ENCODE peak calls at places on chromosomes 1 and 21, in four cellular contexts. One of them, this sample, is unnamed.

GRCh38 chr1:118960567-118961136 is 27.5 kb downstream of the TBX15 start:
- DNase-seq in stimulated activated CD4-positive, alpha-beta T cell treated with anti-CD3 and anti-CD28 coated beads, TNF-alpha, amount 100 ng/mL, for 1 hour: no peak
- DNase-seq in hepatocyte: peak
- DNase-seq in pancreas: no peak
- DNase-seq in this sample: no peak

GRCh38 chr1:106768501-106768900 is 288.0 kb upstream of the PRMT6 start:
- DNase-seq in stimulated activated CD4-positive, alpha-beta T cell treated with anti-CD3 and anti-CD28 coated beads, TNF-alpha, amount 100 ng/mL, for 1 hour: no peak
- DNase-seq in hepatocyte: no peak
- DNase-seq in pancreas: no peak
- DNase-seq in this sample: no peak

GRCh38 chr1:203089001-203089650 is 3.3 kb upstream of the MYOG start:
- DNase-seq in stimulated activated CD4-positive, alpha-beta T cell treated with anti-CD3 and anti-CD28 coated beads, TNF-alpha, amount 100 ng/mL, for 1 hour: no peak
- DNase-seq in hepatocyte: no peak
- DNase-seq in pancreas: no peak
- DNase-seq in this sample: no peak

GRCh38 chr1:80533775-80534314 is 1266.9 kb upstream of the ADGRL2 start:
- DNase-seq in stimulated activated CD4-positive, alpha-beta T cell treated with anti-CD3 and anti-CD28 coated beads, TNF-alpha, amount 100 ng/mL, for 1 hour: no peak
- DNase-seq in hepatocyte: no peak
- DNase-seq in pancreas: no peak
- DNase-seq in this sample: no peak

GRCh38 chr21:41835711-41836154 is 43.4 kb downstream of the PRDM15 start:
- DNase-seq in stimulated activated CD4-positive, alpha-beta T cell treated with anti-CD3 and anti-CD28 coated beads, TNF-alpha, amount 100 ng/mL, for 1 hour: no peak
- DNase-seq in hepatocyte: no peak
- DNase-seq in pancreas: no peak
- DNase-seq in this sample: no peak

GRCh38 chr1:117171900-117172501 is 38.7 kb downstream of the VTCN1 start:
- DNase-seq in stimulated activated CD4-positive, alpha-beta T cell treated with anti-CD3 and anti-CD28 coated beads, TNF-alpha, amount 100 ng/mL, for 1 hour: no peak
- DNase-seq in hepatocyte: no peak
- DNase-seq in pancreas: peak
- DNase-seq in this sample: no peak

GRCh38 chr1:180230416-180230790 is 339 bp downstream of the LHX4 start:
- DNase-seq in stimulated activated CD4-positive, alpha-beta T cell treated with anti-CD3 and anti-CD28 coated beads, TNF-alpha, amount 100 ng/mL, for 1 hour: no peak
- DNase-seq in hepatocyte: no peak
- DNase-seq in pancreas: no peak
- DNase-seq in this sample: no peak

GRCh38 chr1:63643517-63643916 is 50.3 kb downstream of the PGM1 start:
- DNase-seq in stimulated activated CD4-positive, alpha-beta T cell treated with anti-CD3 and anti-CD28 coated beads, TNF-alpha, amount 100 ng/mL, for 1 hour: no peak
- DNase-seq in hepatocyte: no peak
- DNase-seq in pancreas: no peak
- DNase-seq in this sample: no peak

GRCh38 chr1:246775531-246776385 is 51.5 kb downstream of the SCCPDH start:
- DNase-seq in stimulated activated CD4-positive, alpha-beta T cell treated with anti-CD3 and anti-CD28 coated beads, TNF-alpha, amount 100 ng/mL, for 1 hour: no peak
- DNase-seq in hepatocyte: no peak
- DNase-seq in pancreas: no peak
- DNase-seq in this sample: no peak

GRCh38 chr1:147472953-147473734 is 68.2 kb upstream of the BCL9 start:
- DNase-seq in stimulated activated CD4-positive, alpha-beta T cell treated with anti-CD3 and anti-CD28 coated beads, TNF-alpha, amount 100 ng/mL, for 1 hour: no peak
- DNase-seq in hepatocyte: no peak
- DNase-seq in pancreas: no peak
- DNase-seq in this sample: no peak

GRCh38 chr1:176855434-176855745 is 309.1 kb downstream of the ASTN1 start:
- DNase-seq in stimulated activated CD4-positive, alpha-beta T cell treated with anti-CD3 and anti-CD28 coated beads, TNF-alpha, amount 100 ng/mL, for 1 hour: no peak
- DNase-seq in hepatocyte: no peak
- DNase-seq in pancreas: no peak
- DNase-seq in this sample: no peak

GRCh38 chr1:78678324-78678723 is 28.7 kb downstream of the IFI44 start:
- DNase-seq in stimulated activated CD4-positive, alpha-beta T cell treated with anti-CD3 and anti-CD28 coated beads, TNF-alpha, amount 100 ng/mL, for 1 hour: no peak
- DNase-seq in hepatocyte: no peak
- DNase-seq in pancreas: no peak
- DNase-seq in this sample: peak

GRCh38 chr1:92096317-92096716 is 16.2 kb downstream of the BTBD8 start:
- DNase-seq in stimulated activated CD4-positive, alpha-beta T cell treated with anti-CD3 and anti-CD28 coated beads, TNF-alpha, amount 100 ng/mL, for 1 hour: no peak
- DNase-seq in hepatocyte: no peak
- DNase-seq in pancreas: no peak
- DNase-seq in this sample: peak

GRCh38 chr1:3594706-3595377 is 16.5 kb downstream of the MEGF6 start:
- DNase-seq in stimulated activated CD4-positive, alpha-beta T cell treated with anti-CD3 and anti-CD28 coated beads, TNF-alpha, amount 100 ng/mL, for 1 hour: no peak
- DNase-seq in hepatocyte: no peak
- DNase-seq in pancreas: no peak
- DNase-seq in this sample: no peak

GRCh38 chr21:36385233-36385908 is at the start of gene CHAF1B:
- DNase-seq in stimulated activated CD4-positive, alpha-beta T cell treated with anti-CD3 and anti-CD28 coated beads, TNF-alpha, amount 100 ng/mL, for 1 hour: peak
- DNase-seq in hepatocyte: peak
- DNase-seq in pancreas: peak
- DNase-seq in this sample: peak

GRCh38 chr1:218600968-218601367 is 255.8 kb downstream of the TGFB2 start:
- DNase-seq in stimulated activated CD4-positive, alpha-beta T cell treated with anti-CD3 and anti-CD28 coated beads, TNF-alpha, amount 100 ng/mL, for 1 hour: no peak
- DNase-seq in hepatocyte: no peak
- DNase-seq in pancreas: no peak
- DNase-seq in this sample: no peak

GRCh38 chr1:5448486-5448885 is 543.7 kb downstream of the NPHP4 start:
- DNase-seq in stimulated activated CD4-positive, alpha-beta T cell treated with anti-CD3 and anti-CD28 coated beads, TNF-alpha, amount 100 ng/mL, for 1 hour: no peak
- DNase-seq in hepatocyte: no peak
- DNase-seq in pancreas: no peak
- DNase-seq in this sample: peak

GRCh38 chr21:16992448-16992847 is 520.4 kb upstream of the CXADR start:
- DNase-seq in stimulated activated CD4-positive, alpha-beta T cell treated with anti-CD3 and anti-CD28 coated beads, TNF-alpha, amount 100 ng/mL, for 1 hour: no peak
- DNase-seq in hepatocyte: no peak
- DNase-seq in pancreas: no peak
- DNase-seq in this sample: no peak

GRCh38 chr1:11680270-11681070 is 478 bp downstream of the MAD2L2 start:
- DNase-seq in stimulated activated CD4-positive, alpha-beta T cell treated with anti-CD3 and anti-CD28 coated beads, TNF-alpha, amount 100 ng/mL, for 1 hour: no peak
- DNase-seq in hepatocyte: no peak
- DNase-seq in pancreas: no peak
- DNase-seq in this sample: no peak

GRCh38 chr1:218425647-218426342 is 80.7 kb downstream of the TGFB2 start:
- DNase-seq in stimulated activated CD4-positive, alpha-beta T cell treated with anti-CD3 and anti-CD28 coated beads, TNF-alpha, amount 100 ng/mL, for 1 hour: no peak
- DNase-seq in hepatocyte: no peak
- DNase-seq in pancreas: no peak
- DNase-seq in this sample: no peak

GRCh38 chr1:59107516-59107915 is 189.4 kb upstream of the FGGY start:
- DNase-seq in stimulated activated CD4-positive, alpha-beta T cell treated with anti-CD3 and anti-CD28 coated beads, TNF-alpha, amount 100 ng/mL, for 1 hour: no peak
- DNase-seq in hepatocyte: no peak
- DNase-seq in pancreas: no peak
- DNase-seq in this sample: no peak

GRCh38 chr1:220696226-220696862 is 6.2 kb downstream of the C1orf115 start:
- DNase-seq in stimulated activated CD4-positive, alpha-beta T cell treated with anti-CD3 and anti-CD28 coated beads, TNF-alpha, amount 100 ng/mL, for 1 hour: no peak
- DNase-seq in hepatocyte: no peak
- DNase-seq in pancreas: no peak
- DNase-seq in this sample: no peak

GRCh38 chr1:59360170-59360569 is 63.3 kb downstream of the FGGY start:
- DNase-seq in stimulated activated CD4-positive, alpha-beta T cell treated with anti-CD3 and anti-CD28 coated beads, TNF-alpha, amount 100 ng/mL, for 1 hour: no peak
- DNase-seq in hepatocyte: no peak
- DNase-seq in pancreas: no peak
- DNase-seq in this sample: no peak

GRCh38 chr1:208154679-208155078 is 89.5 kb downstream of the PLXNA2 start:
- DNase-seq in stimulated activated CD4-positive, alpha-beta T cell treated with anti-CD3 and anti-CD28 coated beads, TNF-alpha, amount 100 ng/mL, for 1 hour: no peak
- DNase-seq in hepatocyte: no peak
- DNase-seq in pancreas: peak
- DNase-seq in this sample: no peak

GRCh38 chr1:151529781-151530180 is 10.3 kb upstream of the TUFT1 start:
- DNase-seq in stimulated activated CD4-positive, alpha-beta T cell treated with anti-CD3 and anti-CD28 coated beads, TNF-alpha, amount 100 ng/mL, for 1 hour: no peak
- DNase-seq in hepatocyte: no peak
- DNase-seq in pancreas: no peak
- DNase-seq in this sample: no peak

GRCh38 chr1:180503274-180503862 is 991 bp upstream of the ACBD6 start:
- DNase-seq in stimulated activated CD4-positive, alpha-beta T cell treated with anti-CD3 and anti-CD28 coated beads, TNF-alpha, amount 100 ng/mL, for 1 hour: no peak
- DNase-seq in hepatocyte: no peak
- DNase-seq in pancreas: no peak
- DNase-seq in this sample: no peak

GRCh38 chr1:7269525-7269924 is 484.3 kb downstream of the CAMTA1 start:
- DNase-seq in stimulated activated CD4-positive, alpha-beta T cell treated with anti-CD3 and anti-CD28 coated beads, TNF-alpha, amount 100 ng/mL, for 1 hour: no peak
- DNase-seq in hepatocyte: no peak
- DNase-seq in pancreas: no peak
- DNase-seq in this sample: no peak

This sample was measured in activated CD4-positive, alpha-beta memory T cell treated with anti-CD3 and anti-CD28 coated beads for 36 hours.